ENCODE peak calls at places on chromosomes 4 and X, in seven cellular contexts. P is NCI-H510A treated with DMSO at 0.1 percent for 48 hours; M is germinal center; L is activated CD4-positive, alpha-beta T cell treated with anti-CD3 and anti-CD28 coated beads for 24 hours; X is mesothelial cell of epicardium; K is T-cell; A is iris pigment epithelial cell. Y is an unnamed sample.

GRCh38 chr4:183142566-183143545 is 43.8 kb downstream of the WWC2 start:
- DNase-seq in A (peak), K (no peak), L (no peak), M (no peak), X (no peak), P (no peak), Y (no peak)

GRCh38 chrX:8272846-8273245 is 101.8 kb upstream of the VCX2 start:
- DNase-seq in L (no peak), K (no peak), X (no peak), A (peak), M (no peak), P (no peak), Y (no peak)

GRCh38 chr4:86895692-86896488 is 3.7 kb upstream of the C4orf36 start:
- DNase-seq in L (peak), X (no peak), K (no peak), M (peak), A (peak), P (peak), Y (peak)

GRCh38 chrX:143632625-143633387 is 3.1 kb downstream of the SLITRK4 start:
- DNase-seq in K (no peak), M (no peak), P (no peak), X (no peak), A (no peak), L (no peak), Y (peak)

GRCh38 chr4:86977621-86978184 is 42.9 kb downstream of the AFF1 start:
- DNase-seq in A (peak), P (peak), X (no peak), M (no peak), L (no peak), K (no peak), Y (no peak)

GRCh38 chr4:147492761-147493160 is 11.9 kb downstream of the EDNRA start:
- DNase-seq in M (no peak), P (no peak), A (peak), L (no peak), X (no peak), K (no peak), Y (no peak)

GRCh38 chr4:10066704-10067651 is 45.7 kb upstream of the SLC2A9 start:
- DNase-seq in M (no peak), X (no peak), P (no peak), K (no peak), A (no peak), L (no peak), Y (no peak)

GRCh38 chr4:2824329-2825183 is 19.1 kb upstream of the ADD1 start:
- DNase-seq in P (no peak), M (no peak), L (no peak), X (peak), A (no peak), K (no peak), Y (no peak)

GRCh38 chrX:148298737-148299136 is 201.7 kb upstream of the AFF2 start:
- DNase-seq in K (no peak), P (no peak), A (peak), L (no peak), X (no peak), M (no peak), Y (no peak)

GRCh38 chrX:134911348-134911747 is 79.4 kb upstream of the SMIM10 start:
- DNase-seq in P (no peak), K (no peak), M (no peak), L (no peak), X (no peak), A (no peak), Y (no peak)

GRCh38 chr4:153260152-153260551 is 55.9 kb downstream of the TRIM2 start:
- DNase-seq in A (no peak), P (no peak), K (no peak), M (no peak), X (no peak), L (no peak), Y (no peak)

GRCh38 chr4:168631241-168632151 is 134.6 kb downstream of the PALLD start:
- DNase-seq in L (no peak), P (peak), X (peak), A (peak), K (no peak), M (no peak), Y (peak)

GRCh38 chr4:186021461-186022167 is 47.3 kb upstream of the TLR3 start:
- DNase-seq in K (no peak), A (peak), M (peak), P (peak), X (no peak), L (no peak), Y (peak)

GRCh38 chrX:12579311-12579710 is 211.9 kb upstream of the PRPS2 start:
- DNase-seq in P (no peak), L (no peak), K (no peak), M (no peak), A (no peak), X (no peak), Y (no peak)

GRCh38 chr4:153488006-153488718 is 22.0 kb downstream of the TMEM131L start:
- DNase-seq in M (peak), A (peak), X (no peak), K (peak), P (peak), L (peak), Y (no peak)

GRCh38 chrX:153481043-153481442 is 10.7 kb upstream of the HAUS7 start:
- DNase-seq in A (no peak), K (no peak), P (no peak), L (no peak), X (no peak), M (no peak), Y (no peak)

GRCh38 chrX:95076449-95076848 is 1402.4 kb downstream of the FAM133A start:
- DNase-seq in K (no peak), M (no peak), P (peak), L (no peak), X (no peak), A (peak), Y (no peak)

GRCh38 chr4:16289872-16290554 is 63.7 kb upstream of the TAPT1 start:
- DNase-seq in L (no peak), M (peak), X (no peak), P (peak), K (no peak), A (peak), Y (peak)

GRCh38 chr4:8817081-8817812 is 54.4 kb downstream of the HMX1 start:
- DNase-seq in P (no peak), A (no peak), L (no peak), M (no peak), K (no peak), X (no peak), Y (no peak)

GRCh38 chr4:6290256-6290655 is 20.6 kb downstream of the WFS1 start:
- DNase-seq in P (no peak), L (no peak), K (no peak), A (no peak), X (no peak), M (no peak), Y (no peak)

GRCh38 chr4:93199492-93199891 is 629.1 kb upstream of the ATOH1 start:
- DNase-seq in X (no peak), A (peak), L (no peak), M (no peak), K (no peak), P (peak), Y (peak)

GRCh38 chr4:113643505-113643904 is 118.0 kb downstream of the CAMK2D start:
- DNase-seq in M (no peak), X (no peak), L (no peak), K (no peak), P (no peak), A (no peak), Y (no peak)

GRCh38 chrX:150236304-150236703 is 126.8 kb upstream of the MAMLD1 start:
- DNase-seq in K (no peak), X (no peak), M (no peak), A (peak), P (no peak), L (no peak), Y (no peak)

GRCh38 chr4:26239796-26240195 is 81.0 kb upstream of the RBPJ start:
- DNase-seq in M (no peak), P (no peak), L (no peak), X (no peak), K (no peak), A (no peak), Y (no peak)

GRCh38 chrX:55056820-55057690 is 17.8 kb upstream of the PAGE2B start:
- DNase-seq in X (no peak), M (no peak), A (peak), L (no peak), K (no peak), P (no peak), Y (peak)

GRCh38 chr4:134132086-134132783 is 69.4 kb downstream of the PABPC4L start:
- DNase-seq in L (no peak), A (no peak), M (no peak), K (no peak), P (no peak), X (no peak), Y (no peak)

GRCh38 chr4:7524064-7524682 is 89.4 kb upstream of the PSAPL1 start:
- DNase-seq in P (no peak), L (no peak), M (no peak), A (no peak), K (no peak), X (no peak), Y (no peak)

GRCh38 chr4:150242820-150243458 is 164.7 kb downstream of the DCLK2 start:
- DNase-seq in P (peak), M (peak), L (no peak), K (no peak), A (peak), X (no peak), Y (peak)

GRCh38 chrX:111164728-111165127 is 68.7 kb downstream of the PAK3 start:
- DNase-seq in X (no peak), K (no peak), P (no peak), A (peak), L (no peak), M (no peak), Y (no peak)

GRCh38 chr4:77820836-77821561 is 1.8 kb upstream of the CNOT6L start:
- DNase-seq in L (no peak), P (no peak), K (peak), M (peak), X (no peak), A (no peak), Y (peak)

GRCh38 chr4:134200811-134201215 is 776 bp downstream of the PABPC4L start:
- DNase-seq in X (no peak), A (no peak), P (peak), L (no peak), M (no peak), K (no peak), Y (no peak)

GRCh38 chrX:9651737-9652136 is 113.9 kb downstream of the GPR143 start:
- DNase-seq in P (no peak), M (no peak), X (no peak), K (no peak), L (no peak), A (no peak), Y (no peak)

GRCh38 chrX:121308276-121308805 is 260.9 kb downstream of the GLUD2 start:
- DNase-seq in A (peak), X (no peak), K (no peak), M (peak), P (peak), L (peak), Y (peak)

GRCh38 chrX:130738638-130739195 is 164.3 kb downstream of the ENOX2 start:
- DNase-seq in P (no peak), X (no peak), M (no peak), K (no peak), A (no peak), L (no peak), Y (peak)

GRCh38 chrX:45007598-45007997 is 134.6 kb downstream of the KDM6A start:
- DNase-seq in M (peak), P (no peak), X (no peak), K (no peak), L (no peak), A (no peak), Y (no peak)

GRCh38 chr4:139170932-139171331 is 6.1 kb downstream of the ELF2 start:
- DNase-seq in L (no peak), A (no peak), X (no peak), K (no peak), M (no peak), P (no peak), Y (no peak)

GRCh38 chrX:130665214-130665613 is 237.8 kb downstream of the ENOX2 start:
- DNase-seq in A (no peak), M (no peak), L (no peak), X (no peak), P (no peak), K (no peak), Y (no peak)

GRCh38 chrX:40827331-40827730 is 92.0 kb upstream of the MED14 start:
- DNase-seq in M (no peak), X (no peak), P (no peak), K (no peak), L (no peak), A (no peak), Y (no peak)

GRCh38 chrX:40078489-40079288 is 19.1 kb downstream of the BCOR start:
- DNase-seq in K (no peak), X (no peak), A (no peak), L (no peak), M (no peak), P (no peak), Y (no peak)

GRCh38 chrX:44104699-44105098 is 131.5 kb upstream of the NDP start:
- DNase-seq in K (no peak), L (no peak), A (no peak), M (no peak), P (no peak), X (no peak), Y (peak)

Y was measured in G401.